ENCODE peak calls at places on chromosomes 11 and 22, in five cellular contexts. C is stomach, O is psoas muscle, S is AG04450, H is fibroblast of mammary gland. T is an unnamed sample.

GRCh38 chr22:44201556-44202129 is 20.9 kb downstream of the PARVG start:
- DNase-seq in C (no peak), O (no peak), S (no peak), H (no peak), T (no peak)

GRCh38 chr11:64298966-64299846 is 952 bp upstream of the CATSPERZ start:
- DNase-seq in C (peak; percentile 79), O (peak; percentile 73), S (no peak), H (no peak), T (no peak)

GRCh38 chr22:19714320-19715252 is at the start of gene SEPTIN5:
- DNase-seq in C (no peak), O (peak; percentile 22), S (no peak), H (no peak), T (no peak)

GRCh38 chr11:121347094-121347493 is 54.5 kb downstream of the SC5D start:
- DNase-seq in C (no peak), O (no peak), S (no peak), H (no peak), T (no peak)

GRCh38 chr22:32717337-32718240 is 83.9 kb upstream of the TIMP3 start:
- DNase-seq in C (no peak), O (peak; percentile 30), S (peak; percentile 70), H (peak; percentile 60), T (no peak)

GRCh38 chr11:58134151-58134550 is 8.8 kb upstream of the OR9I1 start:
- DNase-seq in C (no peak), O (no peak), S (no peak), H (no peak), T (no peak)

GRCh38 chr11:70627219-70627618 is 228.9 kb downstream of the CTTN start:
- DNase-seq in C (no peak), O (no peak), S (no peak), H (no peak), T (no peak)

GRCh38 chr11:118911880-118912741 is 13.6 kb downstream of the BCL9L start:
- DNase-seq in C (no peak), O (peak; percentile 88), S (peak; percentile 75), H (peak; percentile 88), T (peak; percentile 66)

GRCh38 chr11:2109541-2110019 is 29.6 kb downstream of the IGF2 start:
- DNase-seq in C (no peak), O (no peak), S (no peak), H (no peak), T (no peak)

GRCh38 chr22:50314455-50315288 is 7.2 kb upstream of the PLXNB2 start:
- DNase-seq in C (peak; percentile 54), O (peak; percentile 57), S (no peak), H (no peak), T (no peak)

GRCh38 chr11:121194731-121195596 is 93.9 kb downstream of the TECTA start:
- DNase-seq in C (peak; percentile 39), O (no peak), S (peak; percentile 39), H (peak; percentile 65), T (no peak)

GRCh38 chr22:41668971-41669911 is 19.4 kb downstream of the SNU13 start:
- DNase-seq in C (no peak), O (no peak), S (peak; percentile 39), H (peak; percentile 81), T (peak; percentile 65)

GRCh38 chr11:61947486-61948210 is 2.5 kb upstream of the BEST1 start:
- DNase-seq in C (peak; percentile 88), O (peak; percentile 87), S (no peak), H (peak; percentile 94), T (no peak)

GRCh38 chr11:10304495-10305261 is at the start of gene ADM:
- DNase-seq in C (peak; percentile 87), O (peak; percentile 93), S (peak; percentile 90), H (peak; percentile 89), T (peak; percentile 71)

GRCh38 chr11:102830328-102830727 is 13.1 kb downstream of the MMP3 start:
- DNase-seq in C (no peak), O (no peak), S (no peak), H (peak; percentile 30), T (no peak)

GRCh38 chr22:35411112-35411511 is 11.2 kb downstream of the MCM5 start:
- DNase-seq in C (no peak), O (no peak), S (no peak), H (no peak), T (no peak)

GRCh38 chr11:131231317-131231716 is 139.1 kb upstream of the NTM start:
- DNase-seq in C (no peak), O (no peak), S (no peak), H (no peak), T (no peak)

GRCh38 chr11:1305063-1305495 is 4.4 kb downstream of the TOLLIP start:
- DNase-seq in C (peak; percentile 24), O (no peak), S (no peak), H (no peak), T (no peak)

GRCh38 chr11:117824571-117825537 is at the start of gene FXYD2:
- DNase-seq in C (peak; percentile 27), O (peak; percentile 61), S (no peak), H (peak; percentile 51), T (no peak)

GRCh38 chr11:134783219-134783618 is 371.2 kb upstream of the B3GAT1 start:
- DNase-seq in C (no peak), O (no peak), S (no peak), H (no peak), T (no peak)

GRCh38 chr11:17794981-17795380 is 60.4 kb downstream of the KCNC1 start:
- DNase-seq in C (no peak), O (no peak), S (no peak), H (no peak), T (no peak)

GRCh38 chr22:43262990-43263644 is 76.2 kb upstream of the TTLL12 start:
- DNase-seq in C (peak; percentile 37), O (no peak), S (no peak), H (no peak), T (no peak)

GRCh38 chr11:7690648-7691047 is 15.6 kb downstream of the OVCH2 start:
- DNase-seq in C (no peak), O (no peak), S (no peak), H (peak; percentile 52), T (no peak)

DNA sequence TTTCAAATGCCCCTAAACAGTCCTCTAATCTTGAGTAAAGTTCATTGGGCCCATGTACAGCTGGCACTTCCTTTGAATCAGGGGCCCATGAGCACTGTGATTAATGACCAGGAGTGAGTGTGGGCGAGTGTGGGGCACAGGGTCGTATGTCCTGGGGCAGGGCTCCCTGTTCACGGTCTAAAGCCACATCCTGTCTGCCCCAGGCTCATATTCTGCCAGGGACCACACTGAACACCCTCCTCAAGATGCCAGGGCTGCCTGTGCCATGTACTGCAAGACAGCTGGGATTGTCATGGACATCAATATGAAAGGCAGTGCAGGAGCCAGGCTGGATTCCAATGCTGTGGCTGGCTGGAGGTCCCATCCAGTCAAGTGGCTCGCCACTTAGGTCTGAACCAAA is 130.5 kb downstream of the KIRREL3 start:
- DNase-seq in C (no peak), O (no peak), S (no peak), H (no peak), T (no peak)
- TF ChIP-seq CTCF in C (no peak), O (no peak), S (no peak), H (no peak), T (no peak)

DNA sequence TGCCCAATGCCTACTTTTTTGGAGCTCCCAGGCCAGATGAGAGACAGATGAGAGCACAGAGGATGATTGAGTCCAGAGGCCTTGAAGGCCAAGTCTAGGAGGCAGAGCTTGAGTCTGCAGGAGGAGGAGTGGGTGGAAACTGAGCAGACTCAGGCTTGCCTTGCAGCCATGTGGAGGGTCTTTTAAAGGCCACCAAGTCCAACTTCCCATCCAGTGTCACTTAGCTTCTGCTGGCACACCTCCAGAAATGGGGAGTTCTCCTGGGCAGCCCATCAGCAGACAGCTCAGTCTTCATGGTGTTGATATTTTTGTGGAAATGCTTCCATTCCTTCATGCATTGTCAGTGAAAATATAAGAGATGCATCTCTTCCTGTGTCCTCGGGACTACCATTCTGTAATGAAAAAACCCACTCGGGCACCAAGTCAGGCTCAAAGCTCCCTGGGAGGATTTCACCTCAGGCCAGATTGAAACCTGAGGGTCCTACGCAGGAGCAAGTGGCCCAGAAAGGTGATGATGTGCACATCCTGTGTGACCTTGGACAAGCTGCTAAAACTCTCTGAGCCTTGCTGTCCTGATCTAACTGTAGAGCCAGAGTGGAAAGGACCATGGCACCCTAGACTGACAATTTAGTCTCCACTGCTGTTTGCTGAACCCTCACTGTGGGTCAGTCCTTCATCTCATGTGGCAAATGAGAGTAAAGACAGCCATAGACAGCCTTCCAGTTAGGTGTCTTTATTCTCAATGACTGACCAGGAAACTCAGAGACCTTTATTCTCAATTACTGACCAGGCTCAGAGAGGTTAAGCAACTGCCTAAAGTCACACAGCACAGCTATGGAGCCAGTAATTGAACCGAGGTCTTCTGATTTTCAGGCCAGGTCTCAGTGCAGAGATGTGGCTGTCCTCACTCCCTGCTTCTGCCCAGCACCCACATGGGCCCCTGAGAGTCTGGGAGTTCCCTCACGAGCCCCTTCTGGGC is 2.9 kb upstream of the LRRC32 start:
- DNase-seq in C (no peak), O (peak; percentile 1), S (no peak), H (no peak), T (no peak)
- H3K4me3 ChIP-seq in C (no peak overlapping the region), O (no peak overlapping the region), S (no peak overlapping the region), H (no peak overlapping the region), T (no peak overlapping the region)

GRCh38 chr11:44133335-44133946 is 38.0 kb downstream of the EXT2 start:
- DNase-seq in C (no peak), O (no peak), S (no peak), H (peak; percentile 56), T (no peak)

GRCh38 chr11:44128729-44129128 is 33.3 kb downstream of the EXT2 start:
- DNase-seq in C (no peak), O (no peak), S (no peak), H (no peak), T (no peak)

GRCh38 chr11:44127130-44127529 is 31.7 kb downstream of the EXT2 start:
- DNase-seq in C (no peak), O (no peak), S (no peak), H (no peak), T (no peak)

GRCh38 chr11:44134625-44135024 is 39.1 kb downstream of the EXT2 start:
- DNase-seq in C (no peak), O (no peak), S (no peak), H (no peak), T (no peak)

DNA sequence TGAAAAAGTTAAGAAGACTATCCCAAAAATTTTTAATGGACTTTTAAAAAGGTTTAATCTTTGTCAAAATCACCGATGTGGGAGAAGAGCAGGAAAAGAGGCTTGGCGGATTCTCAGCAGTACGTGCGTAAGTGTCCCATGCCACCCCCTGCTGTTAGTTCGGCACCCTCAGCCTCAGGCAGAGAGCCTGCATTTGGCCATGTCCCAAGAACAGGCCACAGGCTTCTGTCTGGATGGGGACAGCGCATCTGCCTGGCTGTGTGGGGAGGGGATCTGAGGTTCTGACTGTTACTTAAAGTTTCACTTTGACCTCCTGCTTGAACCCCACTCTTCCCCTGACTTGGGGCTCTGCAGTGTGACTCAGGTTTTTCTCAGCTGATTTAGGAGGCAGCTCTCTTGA is 35.3 kb downstream of the EXT2 start:
- DNase-seq in C (no peak), O (no peak), S (no peak), H (no peak), T (no peak)
- TF ChIP-seq CTCF in C (no peak), O (peak; percentile 9), S (no peak), H (no peak), T (no peak)

DNA sequence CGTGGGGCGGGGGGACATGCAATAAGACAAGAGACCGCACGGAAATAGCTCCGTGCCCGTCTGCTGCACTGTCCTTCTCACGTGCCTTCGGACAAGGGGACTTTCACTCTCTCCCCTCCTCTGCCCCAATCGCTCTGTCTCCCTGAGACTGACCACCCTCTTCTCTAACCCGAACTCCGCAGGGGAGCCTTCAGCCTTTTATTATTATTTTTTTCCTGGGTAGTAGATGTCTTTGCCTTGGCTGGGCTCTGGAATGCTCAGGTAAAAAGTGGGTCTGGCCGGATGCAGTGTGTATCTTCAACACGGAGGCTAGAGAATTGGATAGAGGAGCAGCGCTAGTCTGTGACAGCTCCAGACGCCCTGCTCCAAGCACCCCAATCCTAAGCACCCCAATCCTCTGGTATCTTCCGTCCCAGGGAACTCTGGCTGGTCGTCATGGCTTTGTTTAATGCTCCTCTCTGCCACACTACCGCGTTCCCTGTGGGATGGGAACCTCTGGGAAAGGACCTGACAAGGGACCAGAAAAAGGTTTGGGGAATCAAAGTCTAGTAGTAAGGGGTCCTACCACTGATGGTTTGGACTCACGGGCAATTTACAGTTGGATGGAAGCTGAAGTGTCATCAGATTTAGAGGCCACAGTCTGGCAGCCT is 25.1 kb upstream of the ROBO3 start:
- DNase-seq in C (no peak), O (no peak), S (no peak), H (no peak), T (no peak)
- H3K4me3 ChIP-seq in C (peak overlapping the region; percentile 42), O (peak overlapping the region; percentile 63), S (peak overlapping the region; percentile 41), H (no peak overlapping the region), T (peak overlapping the region; percentile 21)